ENCODE peak calls at places on chromosomes 11 and 22, in six cellular contexts. O is MCF 10A, Q is psoas muscle, D is BE2C, L is tibial artery, F is hypothalamus. V is an unnamed sample.

GRCh38 chr11:130390071-130390758 is 38.2 kb downstream of the ADAMTS8 start:
- DNase-seq in L (no peak), O (peak), F (no peak), Q (no peak), D (no peak), V (peak)

GRCh38 chr11:8693010-8693551 is 10.5 kb downstream of the RPL27A start:
- DNase-seq in L (no peak), D (no peak), Q (no peak), F (no peak), O (no peak), V (peak)

GRCh38 chr22:19501897-19502447 is 22.2 kb downstream of the CLDN5 start:
- DNase-seq in D (no peak), F (no peak), O (no peak), L (no peak), Q (no peak), V (no peak)

GRCh38 chr11:1478544-1478943 is 8.0 kb downstream of the MOB2 start:
- DNase-seq in D (peak), L (peak), F (no peak), Q (peak), O (no peak), V (no peak)

GRCh38 chr11:45095691-45096010 is 50.8 kb upstream of the PRDM11 start:
- DNase-seq in F (no peak), L (no peak), O (no peak), D (no peak), Q (no peak), V (no peak)

GRCh38 chr22:31917227-31917921 is 27.0 kb upstream of the YWHAH start:
- DNase-seq in Q (no peak), D (no peak), F (no peak), L (peak), O (no peak), V (no peak)

GRCh38 chr11:28743101-28743550 is 634.9 kb downstream of the METTL15 start:
- DNase-seq in O (no peak), L (no peak), D (no peak), F (no peak), Q (no peak), V (no peak)

GRCh38 chr11:100876826-100877545 is 189.9 kb downstream of the ARHGAP42 start:
- DNase-seq in O (peak), L (no peak), Q (no peak), F (no peak), D (no peak), V (peak)

GRCh38 chr11:12075822-12076821 is 34.3 kb upstream of the MICAL2 start:
- DNase-seq in Q (peak), F (no peak), D (no peak), O (peak), L (peak), V (peak)

GRCh38 chr22:44005524-44005923 is 18.6 kb upstream of the PARVB start:
- DNase-seq in Q (no peak), O (no peak), F (no peak), D (no peak), L (no peak), V (no peak)

GRCh38 chr11:2812371-2812991 is 73.1 kb downstream of the CDKN1C start:
- DNase-seq in O (no peak), L (no peak), D (no peak), F (no peak), Q (peak), V (no peak)

GRCh38 chr22:43094085-43094484 is 4.9 kb upstream of the TTLL1 start:
- DNase-seq in O (peak), D (peak), L (no peak), F (no peak), Q (peak), V (peak)

GRCh38 chr11:33347490-33348125 is 90.4 kb downstream of the HIPK3 start:
- DNase-seq in Q (no peak), O (no peak), F (no peak), D (peak), L (no peak), V (no peak)

GRCh38 chr22:37848587-37849088 is 581 bp upstream of the EIF3L start:
- DNase-seq in F (no peak), L (no peak), Q (no peak), O (peak), D (no peak), V (no peak)

GRCh38 chr11:65973439-65974110 is 12.0 kb downstream of the SART1 start:
- DNase-seq in D (no peak), L (no peak), O (peak), F (no peak), Q (no peak), V (peak)

GRCh38 chr11:72777755-72778278 is 16.0 kb downstream of the STARD10 start:
- DNase-seq in Q (no peak), L (no peak), F (no peak), D (peak), O (no peak), V (no peak)

GRCh38 chr11:68354181-68354872 is 41.9 kb downstream of the LRP5 start:
- DNase-seq in Q (peak), O (peak), L (peak), D (peak), F (no peak), V (peak)

GRCh38 chr11:61004841-61005240 is 33.4 kb downstream of the CD6 start:
- DNase-seq in Q (no peak), F (no peak), D (no peak), L (no peak), O (no peak), V (no peak)

GRCh38 chr22:40764743-40765441 is 54.3 kb downstream of the SLC25A17 start:
- DNase-seq in F (no peak), L (no peak), Q (no peak), D (no peak), O (no peak), V (no peak)

GRCh38 chr11:77470504-77470903 is 3.4 kb downstream of the PAK1 start:
- DNase-seq in L (no peak), O (no peak), F (no peak), Q (no peak), D (no peak), V (no peak)

GRCh38 chr11:8111636-8112035 is 30.6 kb downstream of the TUB start:
- DNase-seq in F (no peak), L (no peak), Q (no peak), O (no peak), D (no peak), V (no peak)

GRCh38 chr22:44427506-44428470 is 70.2 kb downstream of the RTL6 start:
- DNase-seq in L (peak), Q (no peak), D (no peak), F (no peak), O (no peak), V (no peak)

GRCh38 chr22:39209756-39210155 is 35.0 kb downstream of the PDGFB start:
- DNase-seq in L (peak), D (no peak), Q (no peak), F (no peak), O (no peak), V (no peak)

GRCh38 chr11:117299351-117300300 is 8.5 kb downstream of the BACE1-AS start:
- DNase-seq in Q (no peak), L (no peak), D (peak), F (no peak), O (no peak), V (no peak)

GRCh38 chr11:61972112-61972795 is 4.8 kb upstream of the FTH1 start:
- DNase-seq in Q (no peak), D (no peak), L (peak), O (no peak), F (no peak), V (no peak)

GRCh38 chr11:19218801-19219460 is 17.1 kb upstream of the CSRP3 start:
- DNase-seq in O (peak), L (no peak), Q (peak), F (no peak), D (peak), V (peak)

GRCh38 chr11:71138737-71139425 is 113.5 kb downstream of the SHANK2 start:
- DNase-seq in Q (no peak), D (no peak), L (peak), O (no peak), F (peak), V (no peak)

GRCh38 chr11:30006876-30007275 is 10.0 kb downstream of the KCNA4 start:
- DNase-seq in Q (no peak), L (no peak), F (no peak), D (no peak), O (no peak), V (no peak)

GRCh38 chr11:12287009-12287373 is 90.4 kb upstream of the PARVA start:
- DNase-seq in D (peak), L (peak), F (no peak), O (peak), Q (peak), V (peak)

GRCh38 chr11:110297726-110298297 is 1.4 kb upstream of the RDX start:
- DNase-seq in Q (no peak), F (no peak), D (no peak), L (no peak), O (peak), V (peak)

GRCh38 chr11:60852060-60852638 is 3.6 kb downstream of the PTGDR2 start:
- DNase-seq in F (no peak), O (no peak), L (no peak), Q (no peak), D (no peak), V (no peak)